ENCODE peak calls at places on chromosomes 5 and 9, in ten cellular contexts. N is NCI-H2171 treated with DMSO at 0.1 percent for 48 hours; Z is stimulated activated CD4-positive, alpha-beta T cell treated with anti-CD3 and anti-CD28 coated beads, Interleukin-1b, Interleukin-23, amount 100 ng/mL, for 1 hour; X is AG08395; T is activated T-helper 2 cell treated with anti-CD3 and anti-CD28 coated beads, Interferon-gamma antibody, Interleukin-2, Interleukin-4, amounts not matched to agents 10 μg/mL and 5 μg/mL and 100 μg/mL, durations not matched to agents 14 hours and 24 hours and 36 hours; A is activated CD4-positive, alpha-beta memory T cell treated with anti-CD3 and anti-CD28 coated beads, Interleukin-2, amount 10 ng/mL, durations not matched to agents 7 days and 5 days; C is GM23248; D is activated T-cell treated with anti-CD3 and anti-CD28 coated beads, Interleukin-2, amount 50 U/mL, for 1 hour; W is M059J; S is activated CD4-positive, alpha-beta T cell treated with anti-CD3 and anti-CD28 coated beads, Interleukin-2, amount 50 U/mL, for 4 hours. Y is an unnamed sample.

GRCh38 chr9:108041551-108041950 is 552.0 kb upstream of the KLF4 start:
- DNase-seq in X (peak; percentile 79), D (no peak), Z (no peak), N (no peak), A (no peak), T (no peak), W (peak; percentile 90), S (no peak), C (peak; percentile 90), Y (no peak)

GRCh38 chr9:18748106-18748719 is 274.3 kb downstream of the ADAMTSL1 start:
- DNase-seq in C (no peak), S (no peak), Z (no peak), T (no peak), X (no peak), N (no peak), D (no peak), A (no peak), W (peak; percentile 62), Y (no peak)

GRCh38 chr9:88224938-88225337 is 86.7 kb upstream of the SPATA31C2 start:
- DNase-seq in A (no peak), Z (no peak), N (no peak), W (no peak), S (no peak), X (no peak), D (no peak), T (no peak), C (no peak), Y (no peak)

GRCh38 chr9:95458666-95459065 is 58.1 kb downstream of the PTCH1 start:
- DNase-seq in Z (no peak), W (no peak), T (no peak), X (no peak), A (no peak), S (no peak), D (no peak), N (no peak), C (no peak), Y (no peak)

GRCh38 chr5:132385321-132386105 is 16.0 kb downstream of the SLC22A5 start:
- DNase-seq in N (no peak), Z (no peak), A (peak; percentile 73), T (peak; percentile 50), W (peak; percentile 74), C (peak; percentile 79), X (peak; percentile 83), S (peak; percentile 65), D (peak; percentile 64), Y (peak; percentile 82)

GRCh38 chr9:110655723-110656641 is 12.6 kb upstream of the MUSK start:
- DNase-seq in A (no peak), X (peak; percentile 53), T (no peak), N (no peak), C (peak; percentile 90), S (no peak), Z (no peak), W (peak; percentile 50), D (no peak), Y (no peak)

GRCh38 chr5:128494516-128494915 is 43.5 kb downstream of the FBN2 start:
- DNase-seq in X (no peak), Z (no peak), W (no peak), T (no peak), N (no peak), C (no peak), D (no peak), A (no peak), S (no peak), Y (no peak)

GRCh38 chr5:139690385-139691274 is 42.5 kb downstream of the CXXC5 start:
- DNase-seq in C (peak; percentile 87), T (no peak), A (no peak), W (peak; percentile 75), N (peak; percentile 35), S (no peak), D (no peak), Z (no peak), X (no peak), Y (no peak)

GRCh38 chr5:51326844-51327243 is 56.4 kb upstream of the ISL1 start:
- DNase-seq in A (no peak), D (no peak), S (no peak), X (no peak), Z (no peak), W (no peak), N (peak; percentile 93), T (no peak), C (no peak), Y (no peak)

GRCh38 chr5:93252165-93252564 is 328.9 kb downstream of the NR2F1-AS1 start:
- DNase-seq in C (no peak), S (no peak), A (no peak), T (no peak), Z (no peak), W (peak; percentile 36), D (no peak), N (no peak), X (no peak), Y (no peak)

GRCh38 chr5:134945041-134945440 is 22.7 kb upstream of the CATSPER3 start:
- DNase-seq in A (no peak), N (no peak), Z (no peak), D (no peak), T (no peak), C (peak; percentile 1), W (no peak), S (no peak), X (no peak), Y (no peak)

GRCh38 chr5:115291397-115291796 is 5.1 kb downstream of the CCDC112 start:
- DNase-seq in N (no peak), C (no peak), D (no peak), Z (no peak), W (no peak), S (no peak), T (no peak), A (no peak), X (no peak), Y (no peak)

GRCh38 chr9:33719581-33720374 is 75.6 kb upstream of the PRSS3 start:
- DNase-seq in T (no peak), Z (no peak), S (peak; percentile 9), W (peak; percentile 15), C (peak; percentile 31), A (peak; percentile 49), D (peak; percentile 59), X (no peak), N (no peak), Y (peak; percentile 52)

GRCh38 chr9:128946945-128947422 is 419 bp downstream of the DOLK start:
- DNase-seq in C (peak; percentile 77), A (peak; percentile 18), Z (no peak), D (no peak), X (peak; percentile 39), N (no peak), S (peak; percentile 14), T (peak; percentile 13), W (peak; percentile 42), Y (peak; percentile 20)

GRCh38 chr9:136345281-136346156 is 18.0 kb downstream of the DNLZ start:
- DNase-seq in Z (no peak), W (peak; percentile 25), S (no peak), N (no peak), C (peak; percentile 90), A (no peak), X (peak; percentile 70), T (no peak), D (no peak), Y (no peak)

GRCh38 chr5:59064256-59064655 is 481.4 kb downstream of the RAB3C start:
- DNase-seq in C (no peak), N (no peak), A (no peak), X (no peak), Z (no peak), T (no peak), D (no peak), S (no peak), W (no peak), Y (no peak)

GRCh38 chr9:16867571-16868311 is 2.7 kb downstream of the BNC2 start:
- DNase-seq in D (no peak), C (peak; percentile 70), T (no peak), X (peak; percentile 28), S (no peak), W (peak; percentile 69), A (no peak), N (no peak), Z (no peak), Y (no peak)

GRCh38 chr5:143217065-143217803 is 186.3 kb downstream of the NR3C1 start:
- DNase-seq in N (no peak), Z (no peak), S (no peak), W (no peak), T (no peak), A (no peak), D (no peak), C (peak; percentile 44), X (no peak), Y (no peak)

GRCh38 chr5:157549954-157550549 is 25.5 kb downstream of the ADAM19 start:
- DNase-seq in N (no peak), X (no peak), A (no peak), C (no peak), W (peak; percentile 70), S (no peak), Z (no peak), T (no peak), D (no peak), Y (no peak)

GRCh38 chr5:73654171-73654811 is 28.3 kb downstream of the ARHGEF28 start:
- DNase-seq in N (no peak), C (peak; percentile 41), Z (no peak), D (no peak), W (peak; percentile 91), S (no peak), X (no peak), T (no peak), A (no peak), Y (no peak)

GRCh38 chr9:124372038-124372437 is 43.2 kb downstream of the PSMB7 start:
- DNase-seq in N (peak; percentile 15), Z (no peak), W (no peak), A (no peak), S (no peak), X (no peak), T (no peak), C (no peak), D (no peak), Y (no peak)

GRCh38 chr9:128972956-128973355 is 25.5 kb downstream of the NUP188 start:
- DNase-seq in W (peak; percentile 80), C (peak; percentile 88), D (no peak), N (no peak), S (no peak), T (no peak), X (peak; percentile 76), A (no peak), Z (no peak), Y (no peak)

Y was measured in Peyer's patch.